ENCODE peak calls at places on chromosome 16, in eight cellular contexts. O is pancreas, K is gastrocnemius medialis, G is fibroblast of pulmonary artery, M is WERI-Rb-1, W is kidney, U is stomach, L is heart left ventricle. E is an unnamed sample.

GRCh38 chr16:11052080-11052808 is 107.9 kb downstream of the CLEC16A start:
- DNase-seq in W (no peak), M (no peak), U (no peak), L (no peak), G (no peak), O (no peak), K (no peak), E (no peak)

GRCh38 chr16:53743149-53743566 is 39.2 kb downstream of the FTO start:
- DNase-seq in L (no peak), G (peak), O (no peak), M (peak), W (no peak), U (no peak), K (no peak), E (no peak)

GRCh38 chr16:49019081-49019633 is 262.5 kb downstream of the CBLN1 start:
- DNase-seq in O (no peak), G (no peak), U (no peak), W (no peak), L (no peak), M (peak), K (no peak), E (no peak)

GRCh38 chr16:88430524-88431446 is 22.3 kb upstream of the ZFPM1 start:
- DNase-seq in K (no peak), M (no peak), W (no peak), U (no peak), L (peak), G (no peak), O (no peak), E (no peak)

GRCh38 chr16:84729716-84730320 is 30.0 kb downstream of the USP10 start:
- DNase-seq in O (no peak), M (no peak), U (no peak), L (no peak), K (no peak), G (no peak), W (no peak), E (no peak)

GRCh38 chr16:4765511-4766474 is 1.2 kb downstream of the ZNF500 start:
- DNase-seq in U (no peak), O (no peak), W (no peak), G (no peak), M (no peak), K (no peak), L (no peak), E (no peak)

GRCh38 chr16:75550211-75550662 is 5.8 kb downstream of the TMEM231 start:
- DNase-seq in K (no peak), U (peak), W (no peak), G (peak), L (no peak), M (peak), O (no peak), E (no peak)

GRCh38 chr16:17470871-17471744 is at the start of gene XYLT1:
- DNase-seq in U (peak), L (peak), O (peak), G (peak), M (peak), W (peak), K (peak), E (peak)

GRCh38 chr16:17469011-17469741 is 1.6 kb downstream of the XYLT1 start:
- DNase-seq in M (no peak), O (no peak), G (peak), K (no peak), L (no peak), W (no peak), U (no peak), E (no peak)

GRCh38 chr16:84252214-84252613 is 12.4 kb upstream of the KCNG4 start:
- DNase-seq in W (peak), K (no peak), U (no peak), M (no peak), G (no peak), L (no peak), O (no peak), E (no peak)

GRCh38 chr16:67021321-67021720 is 7.6 kb upstream of the CBFB start:
- DNase-seq in U (peak), W (no peak), G (no peak), M (peak), O (no peak), L (no peak), K (no peak), E (no peak)

GRCh38 chr16:30382398-30383015 is at the start of gene SEPTIN1:
- DNase-seq in O (no peak), M (no peak), G (no peak), L (no peak), U (no peak), W (no peak), K (no peak), E (no peak)

GRCh38 chr16:87956771-87957279 is 5.6 kb downstream of the BANP start:
- DNase-seq in M (peak), U (no peak), W (no peak), K (no peak), L (no peak), O (no peak), G (peak), E (no peak)

GRCh38 chr16:74998481-74999207 is at the start of gene ZNRF1:
- DNase-seq in W (peak), K (peak), L (peak), G (peak), U (peak), O (peak), M (peak), E (peak)

GRCh38 chr16:71559855-71560254 is 17.0 kb downstream of the TAT start:
- DNase-seq in G (no peak), K (no peak), U (no peak), W (no peak), L (no peak), M (no peak), O (no peak), E (no peak)

GRCh38 chr16:71576971-71577370 is at the start of gene TAT:
- DNase-seq in G (no peak), W (no peak), L (no peak), K (no peak), U (no peak), M (no peak), O (no peak), E (no peak)

GRCh38 chr16:81815429-81815766 is 36.3 kb downstream of the PLCG2 start:
- DNase-seq in G (no peak), L (no peak), O (no peak), M (no peak), K (no peak), U (no peak), W (no peak), E (no peak)

GRCh38 chr16:21159281-21159951 is 942 bp downstream of the LDAF1 start:
- DNase-seq in L (peak), M (peak), G (no peak), W (peak), U (peak), O (peak), K (peak), E (peak)

GRCh38 chr16:6232060-6232459 is 1100.6 kb upstream of the RBFOX1 start:
- DNase-seq in U (no peak), O (no peak), M (no peak), W (no peak), G (no peak), L (no peak), K (no peak), E (no peak)

GRCh38 chr16:76910931-76911330 is 280.1 kb upstream of the MON1B start:
- DNase-seq in O (no peak), M (no peak), U (no peak), W (no peak), L (no peak), G (peak), K (no peak), E (no peak)

GRCh38 chr16:12737563-12737962 is 66.1 kb downstream of the CPPED1 start:
- DNase-seq in M (no peak), L (no peak), U (no peak), W (no peak), K (no peak), O (no peak), G (no peak), E (no peak)

GRCh38 chr16:89593841-89594240 is 18.3 kb downstream of the CPNE7 start:
- DNase-seq in K (no peak), O (no peak), M (no peak), G (no peak), L (no peak), W (no peak), U (no peak), E (no peak)

GRCh38 chr16:30874244-30874820 is 19.5 kb downstream of the BCL7C start:
- DNase-seq in K (no peak), G (no peak), W (no peak), O (no peak), M (peak), U (no peak), L (no peak), E (no peak)

GRCh38 chr16:21598676-21599157 is 660 bp upstream of the METTL9 start:
- DNase-seq in O (no peak), L (no peak), W (no peak), U (no peak), M (no peak), G (no peak), K (no peak), E (no peak)

GRCh38 chr16:89573826-89574680 is 1.5 kb upstream of the CPNE7 start:
- DNase-seq in M (no peak), L (no peak), O (no peak), K (no peak), W (peak), U (no peak), G (no peak), E (no peak)

GRCh38 chr16:73232555-73233422 is 184.9 kb upstream of the ZFHX3 start:
- DNase-seq in M (no peak), U (no peak), G (peak), O (no peak), L (no peak), K (no peak), W (no peak), E (no peak)

GRCh38 chr16:83653785-83654184 is 154.0 kb upstream of the HSBP1 start:
- DNase-seq in W (no peak), U (no peak), M (no peak), O (no peak), K (no peak), G (peak), L (no peak), E (no peak)

GRCh38 chr16:89320717-89321501 is 103.4 kb downstream of the ZNF778 start:
- DNase-seq in O (peak), M (peak), K (peak), L (peak), G (peak), W (peak), U (peak), E (peak)

GRCh38 chr16:56847173-56847948 is 17.6 kb upstream of the SLC12A3 start:
- DNase-seq in U (no peak), O (no peak), K (no peak), L (no peak), M (no peak), W (no peak), G (no peak), E (no peak)

GRCh38 chr16:17312100-17312732 is 158.5 kb downstream of the XYLT1 start:
- DNase-seq in U (peak), G (no peak), O (peak), L (no peak), W (peak), M (no peak), K (no peak), E (no peak)

GRCh38 chr16:47853635-47854034 is 302.2 kb downstream of the ABCC12 start:
- DNase-seq in M (no peak), W (no peak), U (no peak), L (no peak), O (no peak), K (no peak), G (no peak), E (no peak)

GRCh38 chr16:68357923-68358322 is 47.1 kb downstream of the PRMT7 start:
- DNase-seq in G (no peak), K (no peak), U (no peak), O (peak), L (no peak), M (no peak), W (no peak), E (no peak)

GRCh38 chr16:68111379-68111778 is 26.2 kb downstream of the NFATC3 start:
- DNase-seq in L (no peak), U (no peak), G (no peak), M (no peak), O (no peak), W (no peak), K (no peak), E (no peak)

GRCh38 chr16:89315791-89316581 is 98.5 kb downstream of the ZNF778 start:
- DNase-seq in G (peak), U (peak), W (peak), K (no peak), M (no peak), O (peak), L (peak), E (no peak)

GRCh38 chr16:81237942-81238295 is 570 bp upstream of the BCO1 start:
- DNase-seq in M (no peak), W (no peak), O (no peak), G (no peak), K (no peak), U (no peak), L (no peak), E (no peak)

DNA sequence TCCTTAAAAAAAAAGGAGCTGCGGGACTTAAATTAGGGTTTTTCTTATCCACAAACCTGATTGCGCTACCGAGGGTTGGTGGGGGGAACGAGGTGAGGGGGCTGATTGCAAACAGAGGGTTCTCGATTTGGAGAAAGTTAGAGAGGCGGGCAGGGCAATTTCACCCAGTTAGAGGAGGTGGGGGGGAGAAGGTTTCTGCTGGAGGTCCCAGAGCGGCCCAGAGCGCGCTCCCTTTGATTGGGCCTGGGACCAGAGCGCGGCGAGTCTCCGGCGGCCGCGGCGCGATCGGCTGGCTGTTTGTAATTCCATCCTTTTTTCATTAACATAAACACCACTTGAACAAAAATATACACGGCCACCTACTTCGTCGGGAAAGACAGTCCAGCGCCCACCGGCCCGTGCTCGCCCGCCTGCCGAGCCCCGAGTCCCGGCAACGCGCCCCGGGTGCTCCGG is 13.4 kb upstream of the FOXF1 start:
- DNase-seq in L (no peak), G (no peak), K (no peak), O (no peak), U (no peak), M (no peak), W (no peak), E (no peak)
- H3K4me3 ChIP-seq in L (no peak), G (no peak), K (no peak), O (no peak), U (peak), M (no peak), W (no peak), E (no peak)

GRCh38 chr16:58026705-58027340 is 1.3 kb downstream of the MMP15 start:
- DNase-seq in U (peak), L (no peak), O (peak), W (peak), M (peak), G (no peak), K (no peak), E (no peak)

GRCh38 chr16:58029410-58029809 is 3.9 kb downstream of the MMP15 start:
- DNase-seq in L (peak), M (no peak), O (no peak), U (no peak), G (no peak), W (no peak), K (no peak), E (no peak)

GRCh38 chr16:58028541-58029070 is 3.1 kb downstream of the MMP15 start:
- DNase-seq in L (peak), U (no peak), O (no peak), G (no peak), W (peak), K (no peak), M (no peak), E (no peak)

GRCh38 chr16:58027341-58028167 is 2.0 kb downstream of the MMP15 start:
- DNase-seq in M (peak), U (peak), K (peak), G (no peak), L (peak), W (peak), O (peak), E (peak)

GRCh38 chr16:58028168-58028455 is 2.6 kb downstream of the MMP15 start:
- DNase-seq in U (no peak), O (no peak), W (peak), M (no peak), G (no peak), L (peak), K (no peak), E (no peak)
- H3K4me3 ChIP-seq in U (no peak), O (peak), W (no peak), M (no peak), G (no peak), L (peak), K (no peak), E (no peak)

DNA sequence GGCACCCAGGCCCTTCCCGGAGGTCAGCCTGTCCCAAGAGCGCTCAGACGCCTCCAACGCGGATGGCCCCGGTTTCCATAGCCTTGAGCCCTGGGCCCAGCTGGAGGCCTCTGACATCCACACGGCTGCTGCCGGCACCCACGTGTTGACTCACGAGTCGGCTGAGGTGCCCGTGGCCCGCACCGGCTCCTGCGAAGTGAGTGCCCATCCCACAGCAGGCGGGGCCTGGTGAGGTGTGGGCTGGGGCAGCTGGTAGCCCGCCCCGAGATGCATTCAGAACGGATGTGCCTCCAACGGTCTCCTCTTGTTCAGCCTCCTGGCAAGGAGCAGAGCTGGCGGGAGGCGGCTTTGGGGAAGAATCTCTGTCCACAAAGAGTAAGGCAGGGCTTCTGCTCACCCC is 2.7 kb downstream of the WDR90 start:
- DNase-seq in L (no peak), W (no peak), G (no peak), O (peak), K (no peak), U (no peak), M (no peak), E (no peak)
- H3K4me3 ChIP-seq in L (no peak), W (no peak), G (no peak), O (no peak), K (no peak), U (no peak), M (no peak), E (no peak)

GRCh38 chr16:14309906-14310305 is 238.8 kb downstream of the MRTFB start:
- DNase-seq in U (no peak), W (no peak), L (peak), M (no peak), O (no peak), G (peak), K (peak), E (peak)
- H3K4me3 ChIP-seq in U (no peak), W (no peak), L (no peak), M (no peak), O (peak), G (no peak), K (peak), E (peak)

GRCh38 chr16:78642621-78643285 is 543.3 kb downstream of the WWOX start:
- DNase-seq in W (no peak), L (no peak), G (no peak), M (no peak), O (no peak), K (no peak), U (no peak), E (no peak)

GRCh38 chr16:78638371-78638770 is 538.9 kb downstream of the WWOX start:
- DNase-seq in U (no peak), W (no peak), O (no peak), L (no peak), G (no peak), M (no peak), K (no peak), E (no peak)

GRCh38 chr16:78640886-78641285 is 541.4 kb downstream of the WWOX start:
- DNase-seq in W (no peak), L (no peak), U (no peak), G (no peak), K (no peak), M (no peak), O (no peak), E (no peak)

GRCh38 chr16:78639775-78640174 is 540.3 kb downstream of the WWOX start:
- DNase-seq in G (no peak), L (no peak), W (no peak), M (no peak), U (no peak), K (no peak), O (no peak), E (no peak)

DNA sequence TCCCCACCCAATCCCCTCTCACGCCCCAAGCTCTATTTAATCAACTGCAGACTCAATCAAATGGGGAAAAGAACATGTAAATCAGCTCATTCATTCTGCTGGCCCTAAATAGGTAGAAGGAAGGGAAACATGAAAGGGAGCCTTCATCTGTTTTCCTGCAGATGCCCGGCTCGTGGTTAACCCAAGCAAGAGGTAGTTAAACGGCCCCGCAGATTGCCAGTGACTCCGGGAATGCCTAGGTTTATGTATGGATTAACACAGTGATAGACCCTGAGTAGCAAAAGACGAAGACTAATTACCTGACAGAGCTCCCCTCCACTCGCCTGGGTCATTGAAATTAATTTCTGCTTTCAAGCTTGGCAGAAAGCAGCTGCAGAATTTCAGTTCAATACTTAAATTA is 542.0 kb downstream of the WWOX start:
- DNase-seq in K (no peak), M (peak), O (no peak), W (no peak), U (no peak), G (no peak), L (no peak), E (no peak)
- H3K4me3 ChIP-seq in K (no peak), M (no peak), O (no peak), W (no peak), U (no peak), G (no peak), L (no peak), E (no peak)

GRCh38 chr16:28051486-28051885 is 12.0 kb downstream of the GSG1L start:
- DNase-seq in M (no peak), O (no peak), L (no peak), G (no peak), K (no peak), U (no peak), W (no peak), E (no peak)
- H3K4me3 ChIP-seq in M (no peak), O (no peak), L (no peak), G (no peak), K (no peak), U (no peak), W (no peak), E (no peak)

GRCh38 chr16:65116818-65117430 is 4.9 kb downstream of the CDH11 start:
- DNase-seq in M (no peak), W (no peak), G (no peak), L (no peak), O (no peak), U (no peak), K (no peak), E (no peak)

GRCh38 chr16:65119905-65120341 is 1.9 kb downstream of the CDH11 start:
- DNase-seq in G (peak), L (no peak), K (no peak), W (no peak), M (no peak), O (no peak), U (no peak), E (no peak)

GRCh38 chr16:65118866-65119265 is 3.0 kb downstream of the CDH11 start:
- DNase-seq in U (no peak), G (no peak), M (no peak), O (no peak), L (no peak), W (no peak), K (no peak), E (no peak)

GRCh38 chr16:65116216-65116615 is 5.6 kb downstream of the CDH11 start:
- DNase-seq in W (no peak), G (no peak), L (no peak), U (no peak), K (no peak), M (no peak), O (no peak), E (no peak)

GRCh38 chr16:65117701-65118448 is 4.0 kb downstream of the CDH11 start:
- DNase-seq in L (no peak), M (peak), G (peak), O (no peak), W (no peak), U (peak), K (peak), E (peak)
- H3K4me3 ChIP-seq in L (peak), M (no peak), G (peak), O (no peak), W (no peak), U (no peak), K (no peak), E (no peak)